ENCODE peak calls at places on chromosomes 7 and 10, in seven cellular contexts. S is cardiac fibroblast, Q is HTR-8/SVneo, E is lower lobe of right lung, K is DMS53, A is HEK293T, H is HCEC 1CT. I is an unnamed sample.
A peak's percentile ranks its signal among the peaks of the same experiment; 100 is the strongest.

GRCh38 chr10:78382776-78383175 is 349.1 kb downstream of the RPS24 start:
- DNase-seq in S (no peak), Q (no peak), E (no peak), K (no peak), A (no peak), H (no peak), I (no peak)

GRCh38 chr10:59361659-59362183 is 628 bp downstream of the FAM13C start:
- DNase-seq in S (no peak), Q (no peak), E (no peak), K (peak; percentile 69), A (no peak), H (no peak), I (no peak)

GRCh38 chr10:60816624-60817023 is 38.3 kb downstream of the CDK1 start:
- DNase-seq in S (peak; percentile 94), Q (peak; percentile 75), E (no peak), K (peak; percentile 88), A (peak; percentile 68), H (peak; percentile 73), I (peak; percentile 61)

GRCh38 chr7:113267271-113267670 is 148.9 kb upstream of the SMIM30 start:
- DNase-seq in S (no peak), Q (no peak), E (no peak), K (no peak), A (no peak), H (peak; percentile 47), I (peak; percentile 25)

GRCh38 chr10:124526621-124527267 is 65.1 kb downstream of the LHPP start:
- DNase-seq in S (no peak), Q (no peak), E (peak; percentile 36), K (no peak), A (no peak), H (no peak), I (no peak)

GRCh38 chr10:129969528-129970264 is 5.6 kb upstream of the EBF3 start:
- DNase-seq in S (no peak), Q (no peak), E (peak; percentile 28), K (no peak), A (no peak), H (no peak), I (no peak)

GRCh38 chr7:134767567-134768168 is 11.8 kb upstream of the CALD1 start:
- DNase-seq in S (no peak), Q (no peak), E (no peak), K (peak; percentile 34), A (no peak), H (no peak), I (no peak)

GRCh38 chr7:158355456-158356065 is 232.1 kb downstream of the PTPRN2 start:
- DNase-seq in S (no peak), Q (no peak), E (no peak), K (peak; percentile 71), A (no peak), H (no peak), I (no peak)

GRCh38 chr7:2980406-2981102 is 63.1 kb downstream of the CARD11 start:
- DNase-seq in S (no peak), Q (no peak), E (no peak), K (no peak), A (no peak), H (no peak), I (no peak)

GRCh38 chr10:131820626-131821025 is 80.2 kb upstream of the PPP2R2D start:
- DNase-seq in S (no peak), Q (no peak), E (no peak), K (no peak), A (no peak), H (no peak), I (no peak)

GRCh38 chr7:119945822-119946221 is 327.2 kb upstream of the KCND2 start:
- DNase-seq in S (no peak), Q (no peak), E (no peak), K (no peak), A (no peak), H (no peak), I (no peak)

GRCh38 chr7:99008921-99009530 is 130.7 kb downstream of the TRRAP start:
- DNase-seq in S (no peak), Q (no peak), E (no peak), K (no peak), A (no peak), H (no peak), I (no peak)

GRCh38 chr10:3783721-3784432 is 1.1 kb downstream of the KLF6 start:
- DNase-seq in S (peak; percentile 90), Q (no peak), E (no peak), K (peak; percentile 94), A (no peak), H (peak; percentile 42), I (peak; percentile 36)

GRCh38 chr10:110433740-110434139 is 64.0 kb upstream of the DUSP5 start:
- DNase-seq in S (no peak), Q (no peak), E (no peak), K (no peak), A (no peak), H (no peak), I (no peak)

GRCh38 chr7:158782638-158783490 is 46.4 kb downstream of the ESYT2 start:
- DNase-seq in S (peak; percentile 60), Q (no peak), E (peak; percentile 54), K (peak; percentile 73), A (peak; percentile 51), H (peak; percentile 45), I (peak; percentile 86)

GRCh38 chr10:816958-817357 is 114.5 kb downstream of the LARP4B start:
- DNase-seq in S (no peak), Q (no peak), E (peak; percentile 69), K (no peak), A (no peak), H (no peak), I (no peak)

GRCh38 chr7:128877756-128878120 is 15.1 kb downstream of the ATP6V1F start:
- DNase-seq in S (no peak), Q (no peak), E (no peak), K (no peak), A (no peak), H (no peak), I (no peak)

GRCh38 chr10:18793951-18794350 is 134.7 kb downstream of the ARL5B start:
- DNase-seq in S (peak; percentile 9), Q (no peak), E (no peak), K (peak; percentile 70), A (peak; percentile 14), H (no peak), I (no peak)

GRCh38 chr10:32957341-32958084 is 517 bp downstream of the ITGB1 start:
- DNase-seq in S (peak; percentile 46), Q (no peak), E (peak; percentile 83), K (peak; percentile 77), A (peak; percentile 30), H (no peak), I (peak; percentile 24)

GRCh38 chr10:111207525-111207924 is 130.7 kb downstream of the ADRA2A start:
- DNase-seq in S (no peak), Q (no peak), E (no peak), K (peak; percentile 25), A (no peak), H (no peak), I (no peak)

GRCh38 chr7:39720586-39720985 is 97.2 kb downstream of the RALA start:
- DNase-seq in S (no peak), Q (no peak), E (no peak), K (peak; percentile 99), A (no peak), H (no peak), I (no peak)

GRCh38 chr7:119935418-119936025 is 337.5 kb upstream of the KCND2 start:
- DNase-seq in S (peak; percentile 67), Q (peak; percentile 1), E (no peak), K (peak; percentile 79), A (peak; percentile 5), H (peak; percentile 15), I (peak; percentile 10)

GRCh38 chr7:151207315-151207714 is 3.0 kb downstream of the H2BK1 start:
- DNase-seq in S (no peak), Q (no peak), E (no peak), K (no peak), A (no peak), H (no peak), I (no peak)

GRCh38 chr7:81284576-81284975 is 365.7 kb upstream of the SEMA3C start:
- DNase-seq in S (peak; percentile 54), Q (peak; percentile 13), E (no peak), K (no peak), A (no peak), H (peak; percentile 74), I (peak; percentile 31)

GRCh38 chr7:47636111-47636692 is 54.3 kb upstream of the TNS3 start:
- DNase-seq in S (no peak), Q (no peak), E (no peak), K (no peak), A (no peak), H (no peak), I (peak; percentile 41)

GRCh38 chr7:140571537-140572122 is 69.0 kb downstream of the DENND2A start:
- DNase-seq in S (no peak), Q (no peak), E (no peak), K (no peak), A (no peak), H (no peak), I (no peak)

GRCh38 chr10:92490387-92490786 is 83.5 kb downstream of the IDE start:
- DNase-seq in S (no peak), Q (no peak), E (no peak), K (no peak), A (no peak), H (peak; percentile 57), I (peak; percentile 8)

GRCh38 chr7:42606217-42606905 is 305.5 kb downstream of the C7orf25 start:
- DNase-seq in S (no peak), Q (no peak), E (no peak), K (no peak), A (no peak), H (peak; percentile 54), I (no peak)

GRCh38 chr10:9605231-9605630 is 1412.4 kb upstream of the CELF2 start:
- DNase-seq in S (no peak), Q (no peak), E (no peak), K (no peak), A (no peak), H (no peak), I (no peak)